ENCODE peak calls at places on chromosomes 7 and 10, in nine cellular contexts. N, Y, V, S, D, H, B, A and Q are unnamed samples.

GRCh38 chr10:114079421-114079820 is 35.8 kb downstream of the ADRB1 start:
- DNase-seq in S (no peak), B (no peak), D (no peak), V (no peak), Y (no peak), N (no peak), A (no peak), H (no peak), Q (no peak)

GRCh38 chr7:25949672-25950487 is 202.1 kb upstream of the NFE2L3 start:
- DNase-seq in N (no peak), A (no peak), B (peak; percentile 78), V (no peak), S (no peak), D (peak; percentile 74), H (peak; percentile 62), Y (no peak), Q (no peak)

GRCh38 chr7:680411-681127 is 45.9 kb upstream of the DNAAF5 start:
- DNase-seq in B (no peak), A (no peak), S (no peak), D (no peak), Y (no peak), V (no peak), N (no peak), H (no peak), Q (no peak)

GRCh38 chr7:148078126-148078525 is 512.4 kb upstream of the C7orf33 start:
- DNase-seq in N (no peak), A (no peak), H (no peak), D (no peak), V (no peak), S (no peak), B (peak; percentile 84), Y (no peak), Q (no peak)

GRCh38 chr7:30424536-30424935 is 54.0 kb downstream of the NOD1 start:
- DNase-seq in A (peak; percentile 53), S (no peak), D (no peak), V (no peak), B (no peak), N (no peak), Y (no peak), H (no peak), Q (no peak)

GRCh38 chr7:4227105-4228010 is 454.7 kb upstream of the FOXK1 start:
- DNase-seq in N (no peak), S (no peak), V (no peak), B (no peak), D (no peak), A (no peak), H (no peak), Y (no peak), Q (no peak)

GRCh38 chr7:40885503-40885902 is 750.7 kb downstream of the SUGCT start:
- DNase-seq in Y (peak; percentile 49), D (no peak), N (no peak), B (no peak), H (no peak), A (no peak), V (no peak), S (peak; percentile 75), Q (no peak)

GRCh38 chr10:116845823-116846222 is 3.5 kb upstream of the ENO4 start:
- DNase-seq in N (no peak), S (no peak), Y (no peak), V (no peak), A (no peak), D (no peak), H (no peak), B (no peak), Q (no peak)

GRCh38 chr7:22990588-22990949 is 23.4 kb downstream of the HYCC1 start:
- DNase-seq in N (no peak), Y (peak; percentile 85), V (no peak), S (peak; percentile 57), H (no peak), B (no peak), D (no peak), A (no peak), Q (no peak)

GRCh38 chr10:87818505-87819273 is 663 bp upstream of the ATAD1 start:
- DNase-seq in V (no peak), D (no peak), H (peak; percentile 71), A (no peak), S (peak; percentile 19), N (no peak), Y (peak; percentile 43), B (peak; percentile 40), Q (no peak)

GRCh38 chr10:34200355-34200901 is 614.7 kb downstream of the PARD3 start:
- DNase-seq in A (no peak), V (no peak), B (no peak), Y (no peak), H (no peak), S (no peak), D (no peak), N (no peak), Q (no peak)

GRCh38 chr7:71613316-71613715 is 481.4 kb downstream of the GALNT17 start:
- DNase-seq in V (no peak), H (peak; percentile 10), A (no peak), S (peak; percentile 46), D (no peak), N (no peak), B (no peak), Y (no peak), Q (no peak)

GRCh38 chr7:148481965-148482626 is 108.5 kb upstream of the C7orf33 start:
- DNase-seq in A (no peak), S (no peak), D (peak; percentile 11), B (no peak), H (no peak), V (no peak), Y (no peak), N (peak; percentile 13), Q (no peak)

GRCh38 chr10:122637371-122637770 is 62.3 kb downstream of the C10orf120 start:
- DNase-seq in S (no peak), H (no peak), B (peak; percentile 47), Y (no peak), N (no peak), A (no peak), V (no peak), D (no peak), Q (no peak)

GRCh38 chr7:137485818-137486217 is 142.3 kb upstream of the PTN start:
- DNase-seq in N (no peak), B (no peak), H (no peak), V (no peak), A (no peak), D (no peak), S (no peak), Y (no peak), Q (no peak)

DNA sequence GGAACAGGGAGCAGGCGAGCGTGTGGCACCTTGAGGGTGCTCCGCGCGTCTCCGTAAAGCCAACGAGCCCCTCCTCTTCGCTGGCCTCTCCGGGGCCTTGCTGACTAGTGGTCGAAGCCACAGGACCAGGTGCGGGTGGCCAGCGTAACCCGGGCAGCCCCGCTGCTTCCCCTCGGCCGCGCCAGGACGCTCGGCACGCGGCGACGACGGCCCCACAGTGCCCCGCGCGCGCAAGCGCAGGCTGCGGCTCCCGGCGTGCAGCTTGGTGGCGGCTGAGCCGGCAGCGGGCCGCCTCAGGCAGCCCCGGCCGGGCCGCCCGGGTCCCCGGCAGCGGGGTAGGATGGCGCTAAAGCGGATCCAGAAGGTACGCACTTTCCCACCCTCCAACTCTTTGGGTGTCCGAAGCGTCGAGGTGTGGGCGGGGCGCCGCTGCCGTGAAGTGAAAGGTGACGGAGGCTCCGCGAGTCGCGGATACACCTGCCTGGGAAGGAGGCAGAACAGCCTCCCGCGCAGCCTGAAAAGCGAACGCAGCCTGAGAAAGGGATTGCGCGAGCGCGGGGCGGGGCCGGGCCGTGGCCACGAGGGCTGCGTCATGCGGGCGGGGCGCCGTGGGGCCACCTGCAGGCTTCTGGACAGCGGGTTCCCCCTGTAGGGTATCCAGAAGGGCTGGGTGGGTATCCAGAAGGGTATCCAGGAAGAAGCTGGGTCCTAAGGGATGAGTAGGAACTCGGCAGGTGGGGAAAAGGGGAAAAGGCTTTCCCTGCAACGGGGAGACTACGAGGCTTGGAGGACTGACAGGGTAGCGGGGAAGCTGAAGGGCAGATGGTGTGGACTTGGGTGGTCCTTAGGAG is at the start of gene UBE2D4:
- DNase-seq in A (peak; percentile 91), D (peak; percentile 78), Y (peak; percentile 56), B (peak; percentile 92), H (peak; percentile 82), V (no peak), N (no peak), S (peak; percentile 53), Q (peak; percentile 85)
- TF ChIP-seq CTCF in A (no peak), D (no peak), Y (no peak), B (no peak), H (no peak), V (peak; percentile 11), N (peak; percentile 4), S (peak; percentile 11), Q (peak; percentile 24)

DNA sequence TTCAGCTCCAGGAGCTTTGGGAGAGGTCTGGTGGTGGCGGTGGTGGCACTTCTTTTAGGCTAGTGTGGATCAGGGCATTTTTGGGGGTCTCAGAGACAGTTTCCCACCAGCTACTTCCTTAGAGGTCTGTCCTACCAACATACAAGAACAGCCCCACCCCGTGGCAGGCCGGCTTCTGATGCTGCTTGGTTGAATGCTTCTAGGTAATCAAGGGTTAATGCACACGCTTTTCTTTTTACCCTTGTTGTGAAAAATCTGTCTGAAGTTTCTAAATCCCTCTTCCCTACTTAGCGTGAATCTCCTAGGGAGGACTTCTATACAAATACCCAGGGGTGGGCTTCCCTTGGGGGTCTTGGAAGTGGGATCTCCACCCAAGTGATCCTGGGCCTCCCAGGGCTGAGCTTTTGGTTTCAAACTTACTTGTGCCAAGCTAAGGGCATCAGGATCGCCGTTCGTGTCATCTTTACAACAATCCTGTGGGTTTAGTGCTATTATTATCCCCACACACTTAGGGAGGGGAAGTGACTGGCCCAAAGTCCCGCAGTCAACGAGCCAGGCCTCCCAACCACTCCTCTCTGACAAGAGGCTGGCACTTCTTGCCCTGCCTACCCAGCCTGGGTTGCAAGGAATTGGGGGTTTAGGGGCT is 1.7 kb downstream of the SH2B2 start:
- DNase-seq in V (no peak), B (no peak), S (no peak), D (no peak), Y (no peak), N (no peak), H (no peak), A (no peak), Q (no peak)
- TF ChIP-seq CTCF in V (no peak), B (no peak), S (peak; percentile 46), D (no peak), Y (no peak), N (peak; percentile 27), H (peak; percentile 24), A (peak; percentile 20), Q (no peak)

DNA sequence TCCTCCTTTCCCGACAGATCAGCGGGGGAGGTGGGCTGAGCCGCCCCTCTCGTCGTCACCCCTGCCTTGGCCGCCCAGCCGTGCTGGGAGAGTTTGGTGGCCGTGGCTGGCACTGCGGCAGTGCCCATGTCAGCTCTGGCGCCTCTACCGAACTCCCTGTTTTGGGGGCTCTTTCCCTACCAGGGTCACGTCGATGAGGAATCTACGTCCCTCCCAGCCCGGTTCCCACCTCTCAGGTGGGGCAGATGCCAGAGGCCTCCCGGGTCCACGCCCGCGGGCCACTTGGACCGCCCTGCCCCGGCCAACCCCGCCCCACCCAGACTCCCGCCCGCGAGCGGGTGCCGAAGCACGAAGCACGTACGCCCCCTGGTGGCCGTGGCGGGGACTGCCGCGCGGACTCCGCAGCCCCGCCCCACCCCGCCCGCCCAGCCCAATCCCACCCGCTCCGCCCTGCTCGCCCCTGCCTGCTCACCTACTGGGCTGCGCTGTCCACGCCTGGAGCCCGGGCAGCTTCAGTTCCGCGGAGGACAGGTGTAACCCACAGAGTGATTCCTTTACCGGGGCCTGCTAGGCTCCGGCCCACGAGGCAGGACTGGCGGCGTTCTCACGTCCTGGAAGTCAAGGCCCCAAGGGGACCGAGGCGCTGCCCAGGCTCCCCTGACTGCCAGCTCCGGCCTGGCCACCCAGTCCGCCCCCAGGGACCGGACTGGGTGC is 127.0 kb downstream of the UBE2H start:
- DNase-seq in V (no peak), Y (peak; percentile 43), N (no peak), H (peak; percentile 84), A (peak; percentile 97), D (peak; percentile 97), S (peak; percentile 42), B (peak; percentile 87), Q (peak; percentile 93)
- TF ChIP-seq CTCF in V (peak; percentile 54), Y (peak; percentile 57), N (peak; percentile 82), H (peak; percentile 85), A (peak; percentile 94), D (peak; percentile 96), S (peak; percentile 50), B (peak; percentile 77), Q (peak; percentile 97)

GRCh38 chr7:34087892-34088891 is 182.9 kb downstream of the BMPER start:
- DNase-seq in V (no peak), A (no peak), N (no peak), H (peak; percentile 80), Y (peak; percentile 40), S (peak; percentile 49), D (peak; percentile 61), B (no peak), Q (no peak)
- TF ChIP-seq CTCF in V (peak; percentile 70), A (peak; percentile 50), N (peak; percentile 93), H (peak; percentile 92), Y (peak; percentile 61), S (peak; percentile 90), D (peak; percentile 63), B (peak; percentile 24), Q (peak; percentile 71)